ENCODE peak calls at places on chromosome 2, in ten cellular contexts. I is stomach, C is K562, S is SK-N-SH, X is Panc1, K is H1, N is sigmoid colon, V is endothelial cell of umbilical vein, L is GM23338, G is breast epithelium. Q is an unnamed sample.

GRCh38 chr2:225171350-225171749 is 129.1 kb upstream of the DOCK10 start:
- DNase-seq in I (no peak), C (no peak), S (no peak), X (no peak), K (no peak), N (no peak), V (no peak), L (no peak), G (no peak), Q (no peak)

GRCh38 chr2:60271096-60271495 is 282.4 kb downstream of the BCL11A start:
- DNase-seq in I (no peak), C (no peak), S (no peak), X (no peak), K (no peak), N (no peak), V (no peak), L (no peak), G (no peak), Q (peak)

GRCh38 chr2:14944562-14945346 is 312.2 kb downstream of the LRATD1 start:
- DNase-seq in I (no peak), C (no peak), S (peak), X (peak), K (peak), N (no peak), V (no peak), L (peak), G (no peak), Q (no peak)

GRCh38 chr2:151162185-151162584 is 99.5 kb downstream of the RBM43 start:
- DNase-seq in I (no peak), C (no peak), S (no peak), X (no peak), K (no peak), N (no peak), V (peak), L (peak), G (no peak), Q (no peak)

GRCh38 chr2:70936165-70936978 is 672 bp downstream of the ATP6V1B1 start:
- DNase-seq in I (no peak), C (no peak), S (no peak), X (no peak), K (no peak), N (no peak), V (no peak), L (no peak), G (no peak), Q (peak)

GRCh38 chr2:237435844-237436590 is 22.1 kb upstream of the COL6A3 start:
- DNase-seq in I (no peak), C (no peak), S (no peak), X (no peak), K (no peak), N (no peak), V (no peak), L (no peak), G (no peak), Q (no peak)

GRCh38 chr2:88857951-88858406 is 166.5 kb downstream of the RPIA start:
- DNase-seq in I (no peak), C (no peak), S (no peak), X (no peak), K (no peak), N (no peak), V (peak), L (peak), G (no peak), Q (no peak)

GRCh38 chr2:126700073-126700581 is 44.2 kb downstream of the GYPC start:
- DNase-seq in I (no peak), C (no peak), S (no peak), X (no peak), K (no peak), N (no peak), V (no peak), L (peak), G (no peak), Q (no peak)

GRCh38 chr2:15912203-15912602 is 28.1 kb upstream of the MYCN start:
- DNase-seq in I (no peak), C (no peak), S (no peak), X (peak), K (no peak), N (peak), V (peak), L (no peak), G (peak), Q (no peak)

GRCh38 chr2:36356199-36356989 is 816 bp downstream of the CRIM1 start:
- DNase-seq in I (peak), C (no peak), S (peak), X (no peak), K (no peak), N (peak), V (peak), L (peak), G (peak), Q (no peak)

GRCh38 chr2:239259173-239259572 is 141.6 kb downstream of the HDAC4 start:
- DNase-seq in I (no peak), C (no peak), S (no peak), X (no peak), K (no peak), N (no peak), V (no peak), L (no peak), G (no peak), Q (no peak)

GRCh38 chr2:153059338-153060052 is 341.1 kb downstream of the ARL6IP6 start:
- DNase-seq in I (no peak), C (no peak), S (no peak), X (peak), K (no peak), N (no peak), V (no peak), L (peak), G (no peak), Q (no peak)

GRCh38 chr2:3585239-3586109 is 9.4 kb upstream of the COLEC11 start:
- DNase-seq in I (peak), C (peak), S (peak), X (no peak), K (no peak), N (peak), V (peak), L (no peak), G (no peak), Q (no peak)

GRCh38 chr2:28695245-28695647 is 56.4 kb upstream of the PPP1CB start:
- DNase-seq in I (no peak), C (no peak), S (no peak), X (no peak), K (no peak), N (no peak), V (no peak), L (peak), G (no peak), Q (no peak)

GRCh38 chr2:38251940-38252339 is 125.1 kb downstream of the ATL2 start:
- DNase-seq in I (no peak), C (no peak), S (no peak), X (no peak), K (no peak), N (no peak), V (no peak), L (no peak), G (no peak), Q (no peak)

GRCh38 chr2:188607501-188607900 is 315.8 kb downstream of the GULP1 start:
- DNase-seq in I (no peak), C (no peak), S (no peak), X (no peak), K (no peak), N (no peak), V (no peak), L (no peak), G (no peak), Q (no peak)

GRCh38 chr2:223469270-223470057 is 132.7 kb downstream of the SCG2 start:
- DNase-seq in I (no peak), C (no peak), S (no peak), X (no peak), K (no peak), N (peak), V (no peak), L (no peak), G (no peak), Q (no peak)

GRCh38 chr2:96267159-96267971 is 1.3 kb downstream of the CIAO1 start:
- DNase-seq in I (peak), C (peak), S (peak), X (no peak), K (no peak), N (no peak), V (peak), L (peak), G (no peak), Q (no peak)

GRCh38 chr2:32877587-32878162 is 69.1 kb upstream of the LTBP1 start:
- DNase-seq in I (no peak), C (no peak), S (no peak), X (no peak), K (no peak), N (no peak), V (peak), L (no peak), G (no peak), Q (no peak)

GRCh38 chr2:70942396-70942795 is 6.7 kb downstream of the ATP6V1B1 start:
- DNase-seq in I (no peak), C (no peak), S (no peak), X (no peak), K (no peak), N (peak), V (no peak), L (no peak), G (no peak), Q (no peak)

GRCh38 chr2:108377815-108378630 is at the start of gene SULT1C4:
- DNase-seq in I (no peak), C (no peak), S (peak), X (no peak), K (no peak), N (peak), V (peak), L (peak), G (peak), Q (no peak)

GRCh38 chr2:239773377-239774141 is 251.6 kb downstream of the NDUFA10 start:
- DNase-seq in I (peak), C (no peak), S (no peak), X (no peak), K (no peak), N (peak), V (no peak), L (no peak), G (no peak), Q (no peak)

GRCh38 chr2:159968282-159968900 is 94.0 kb downstream of the PLA2R1 start:
- DNase-seq in I (no peak), C (no peak), S (peak), X (no peak), K (no peak), N (no peak), V (peak), L (peak), G (no peak), Q (no peak)
- TF ChIP-seq CTCF in I (no peak), C (peak), S (peak), X (peak), K (peak), N (no peak), V (peak), L (peak), G (peak), Q (peak)

GRCh38 chr2:172098650-172099471 is 3.8 kb downstream of the DLX2 start:
- DNase-seq in I (no peak), C (peak), S (peak), X (no peak), K (no peak), N (peak), V (peak), L (peak), G (no peak), Q (no peak)
- TF ChIP-seq POLR2AphosphoS5 in I (no peak), C (no peak), S (no peak), X (no peak), K (no peak), N (no peak), V (peak), L (no peak), G (peak), Q (peak)

GRCh38 chr2:221103930-221104329 is 468.2 kb downstream of the EPHA4 start:
- DNase-seq in I (no peak), C (no peak), S (no peak), X (no peak), K (no peak), N (no peak), V (peak), L (no peak), G (no peak), Q (peak)

GRCh38 chr2:221097568-221097915 is 474.6 kb downstream of the EPHA4 start:
- DNase-seq in I (no peak), C (no peak), S (no peak), X (no peak), K (no peak), N (no peak), V (peak), L (no peak), G (no peak), Q (no peak)

GRCh38 chr2:221102896-221103688 is 469.0 kb downstream of the EPHA4 start:
- DNase-seq in I (no peak), C (no peak), S (no peak), X (no peak), K (no peak), N (no peak), V (no peak), L (no peak), G (no peak), Q (no peak)

GRCh38 chr2:221097949-221098348 is 474.2 kb downstream of the EPHA4 start:
- DNase-seq in I (no peak), C (no peak), S (no peak), X (no peak), K (no peak), N (no peak), V (no peak), L (no peak), G (no peak), Q (no peak)

GRCh38 chr2:221100467-221101089 is 471.5 kb downstream of the EPHA4 start:
- DNase-seq in I (no peak), C (no peak), S (no peak), X (no peak), K (no peak), N (no peak), V (peak), L (peak), G (no peak), Q (no peak)
- TF ChIP-seq CTCF in I (no peak), C (no peak), S (peak), X (no peak), K (peak), N (no peak), V (peak), L (peak), G (no peak), Q (no peak)

DNA sequence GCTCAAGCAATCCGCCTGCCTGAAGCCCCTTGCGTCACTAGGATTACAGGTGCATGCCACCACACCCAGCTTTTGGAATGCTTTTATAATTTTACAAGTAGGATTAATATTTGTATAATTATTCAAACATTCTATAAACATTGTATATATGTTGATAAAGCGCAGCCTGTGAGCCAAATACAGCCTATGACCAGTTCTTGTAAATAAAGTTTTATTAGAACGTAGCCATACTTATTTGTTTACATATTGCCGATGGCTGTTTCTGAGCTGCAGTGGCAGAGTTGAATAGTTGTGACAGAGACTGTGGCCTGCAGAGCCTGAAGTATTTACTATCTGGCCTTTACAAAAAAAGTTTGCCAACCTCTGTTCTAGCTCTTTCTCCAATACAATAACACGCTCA is 232.6 kb downstream of the OTX1 start:
- DNase-seq in I (no peak), C (no peak), S (no peak), X (no peak), K (no peak), N (no peak), V (no peak), L (no peak), G (no peak), Q (no peak)
- TF ChIP-seq POLR2AphosphoS5 in I (no peak), C (no peak), S (no peak), X (no peak), K (no peak), N (no peak), V (no peak), L (no peak), G (no peak), Q (no peak)

DNA sequence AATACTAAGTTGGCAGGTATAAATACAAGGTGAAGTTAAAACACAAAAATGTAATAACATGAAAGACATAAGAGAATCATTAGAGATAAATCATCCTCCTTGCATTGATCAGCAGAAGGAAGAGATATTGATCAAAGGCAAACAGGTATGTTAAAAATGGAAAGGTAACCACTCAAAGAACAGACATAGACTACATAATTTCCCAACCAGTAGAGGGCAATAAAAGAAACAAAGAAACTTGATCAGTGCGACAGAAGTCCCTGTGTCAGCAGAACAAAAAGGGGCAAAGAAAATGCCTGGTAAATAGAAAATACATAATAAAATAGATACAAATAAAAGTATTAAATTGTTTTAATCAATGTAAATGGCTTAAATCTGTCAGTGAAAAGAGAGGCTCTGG is 53.6 kb downstream of the FAM228A start:
- DNase-seq in I (no peak), C (no peak), S (no peak), X (no peak), K (no peak), N (no peak), V (peak), L (peak), G (no peak), Q (no peak)
- TF ChIP-seq CTCF in I (no peak), C (peak), S (peak), X (peak), K (peak), N (peak), V (peak), L (peak), G (peak), Q (no peak)

GRCh38 chr2:168632733-168633132 is 169.7 kb upstream of the NOSTRIN start:
- DNase-seq in I (no peak), C (no peak), S (peak), X (no peak), K (no peak), N (no peak), V (peak), L (peak), G (no peak), Q (no peak)
- TF ChIP-seq POLR2AphosphoS5 in I (peak), C (no peak), S (no peak), X (no peak), K (no peak), N (peak), V (peak), L (no peak), G (no peak), Q (peak)

DNA sequence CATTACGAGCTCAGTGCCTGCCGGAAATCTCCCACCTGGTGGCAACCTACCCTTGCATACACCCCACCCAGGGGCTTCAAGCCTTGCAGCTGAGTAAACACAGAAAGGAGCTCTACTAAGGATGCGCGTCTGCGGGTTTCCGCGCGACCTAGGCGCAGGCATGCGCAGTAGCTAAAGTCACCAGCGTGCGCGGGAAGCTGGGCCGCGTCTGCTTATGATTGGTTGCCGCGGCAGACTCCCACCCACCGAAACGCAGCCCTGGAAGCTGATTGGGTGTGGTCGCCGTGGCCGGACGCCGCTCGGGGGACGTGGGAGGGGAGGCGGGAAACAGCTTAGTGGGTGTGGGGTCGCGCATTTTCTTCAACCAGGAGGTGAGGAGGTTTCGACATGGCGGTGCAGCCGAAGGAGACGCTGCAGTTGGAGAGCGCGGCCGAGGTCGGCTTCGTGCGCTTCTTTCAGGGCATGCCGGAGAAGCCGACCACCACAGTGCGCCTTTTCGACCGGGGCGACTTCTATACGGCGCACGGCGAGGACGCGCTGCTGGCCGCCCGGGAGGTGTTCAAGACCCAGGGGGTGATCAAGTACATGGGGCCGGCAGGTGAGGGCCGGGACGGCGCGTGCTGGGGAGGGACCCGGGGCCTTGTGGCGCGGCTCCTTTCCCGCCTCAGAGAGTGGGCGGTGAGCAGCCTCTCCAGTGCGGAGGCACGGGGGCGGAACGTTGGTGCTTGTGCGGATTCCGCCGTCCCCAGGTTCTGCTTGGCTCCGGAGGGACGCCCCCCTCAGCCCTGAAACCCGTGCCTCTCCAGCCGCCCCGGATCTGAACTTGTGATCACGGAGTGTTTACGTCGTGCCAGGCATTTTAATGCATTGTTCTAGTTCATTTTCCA is at the start of gene MSH2:
- DNase-seq in I (peak), C (peak), S (peak), X (peak), K (peak), N (peak), V (peak), L (peak), G (peak), Q (no peak)
- TF ChIP-seq CTCF in I (no peak), C (no peak), S (peak), X (no peak), K (peak), N (no peak), V (no peak), L (no peak), G (no peak), Q (no peak)

Q was measured in vagina.